ENCODE peak calls at places on chromosomes 13 and 19, in ten cellular contexts. One of them, this sample, is unnamed.

GRCh38 chr19:6868341-6868740 is 19.0 kb upstream of the ADGRE1 start:
- DNase-seq in IMR-90: no peak
- DNase-seq in tibial nerve: peak
- DNase-seq in HCT116: no peak
- DNase-seq in A549: no peak
- DNase-seq in uterus: no peak
- DNase-seq in vagina: no peak
- DNase-seq in lower leg skin: peak
- DNase-seq in upper lobe of left lung: no peak
- DNase-seq in GM12891: no peak
- DNase-seq in this sample: no peak

GRCh38 chr19:41977916-41978315 is 16.1 kb downstream of the ATP1A3 start:
- DNase-seq in vagina: no peak
- DNase-seq in IMR-90: no peak
- DNase-seq in HCT116: no peak
- DNase-seq in lower leg skin: no peak
- DNase-seq in upper lobe of left lung: peak
- DNase-seq in A549: no peak
- DNase-seq in tibial nerve: no peak
- DNase-seq in uterus: no peak
- DNase-seq in GM12891: no peak
- DNase-seq in this sample: no peak

GRCh38 chr13:98111168-98112098 is 31.5 kb upstream of the FARP1 start:
- DNase-seq in upper lobe of left lung: no peak
- DNase-seq in vagina: no peak
- DNase-seq in uterus: no peak
- DNase-seq in HCT116: no peak
- DNase-seq in tibial nerve: no peak
- DNase-seq in IMR-90: no peak
- DNase-seq in GM12891: no peak
- DNase-seq in lower leg skin: peak
- DNase-seq in A549: no peak
- DNase-seq in this sample: no peak

GRCh38 chr19:57103573-57104277 is 16.1 kb upstream of the USP29 start:
- DNase-seq in tibial nerve: peak
- DNase-seq in GM12891: peak
- DNase-seq in vagina: no peak
- DNase-seq in IMR-90: peak
- DNase-seq in A549: peak
- DNase-seq in uterus: peak
- DNase-seq in lower leg skin: peak
- DNase-seq in upper lobe of left lung: no peak
- DNase-seq in HCT116: peak
- DNase-seq in this sample: peak

GRCh38 chr13:44174769-44175425 is 198.7 kb upstream of the SERP2 start:
- DNase-seq in vagina: no peak
- DNase-seq in A549: no peak
- DNase-seq in lower leg skin: no peak
- DNase-seq in uterus: no peak
- DNase-seq in HCT116: no peak
- DNase-seq in IMR-90: peak
- DNase-seq in GM12891: no peak
- DNase-seq in tibial nerve: peak
- DNase-seq in upper lobe of left lung: no peak
- DNase-seq in this sample: peak

GRCh38 chr19:11152318-11153062 is 3.1 kb downstream of the SPC24 start:
- DNase-seq in A549: no peak
- DNase-seq in IMR-90: peak
- DNase-seq in vagina: no peak
- DNase-seq in uterus: peak
- DNase-seq in tibial nerve: peak
- DNase-seq in upper lobe of left lung: no peak
- DNase-seq in HCT116: no peak
- DNase-seq in GM12891: no peak
- DNase-seq in lower leg skin: peak
- DNase-seq in this sample: no peak

GRCh38 chr13:42539670-42540069 is 34.3 kb upstream of the TNFSF11 start:
- DNase-seq in uterus: no peak
- DNase-seq in vagina: no peak
- DNase-seq in upper lobe of left lung: no peak
- DNase-seq in HCT116: no peak
- DNase-seq in lower leg skin: no peak
- DNase-seq in tibial nerve: no peak
- DNase-seq in GM12891: no peak
- DNase-seq in A549: no peak
- DNase-seq in IMR-90: no peak
- DNase-seq in this sample: no peak

GRCh38 chr19:16088985-16089846 is 12.9 kb downstream of the TPM4 start:
- DNase-seq in upper lobe of left lung: no peak
- DNase-seq in lower leg skin: no peak
- DNase-seq in A549: no peak
- DNase-seq in GM12891: no peak
- DNase-seq in tibial nerve: no peak
- DNase-seq in HCT116: no peak
- DNase-seq in uterus: no peak
- DNase-seq in IMR-90: no peak
- DNase-seq in vagina: no peak
- DNase-seq in this sample: no peak

GRCh38 chr13:75533866-75534265 is 3.8 kb downstream of the COMMD6 start:
- DNase-seq in lower leg skin: no peak
- DNase-seq in IMR-90: no peak
- DNase-seq in uterus: no peak
- DNase-seq in tibial nerve: no peak
- DNase-seq in vagina: no peak
- DNase-seq in GM12891: no peak
- DNase-seq in HCT116: no peak
- DNase-seq in A549: no peak
- DNase-seq in upper lobe of left lung: no peak
- DNase-seq in this sample: no peak

GRCh38 chr13:50685491-50685890 is 158.0 kb downstream of the DLEU7 start:
- DNase-seq in A549: no peak
- DNase-seq in lower leg skin: peak
- DNase-seq in vagina: peak
- DNase-seq in HCT116: no peak
- DNase-seq in IMR-90: no peak
- DNase-seq in uterus: peak
- DNase-seq in tibial nerve: peak
- DNase-seq in GM12891: no peak
- DNase-seq in upper lobe of left lung: no peak
- DNase-seq in this sample: peak

GRCh38 chr19:16851031-16851712 is 22.0 kb downstream of the SIN3B start:
- DNase-seq in HCT116: no peak
- DNase-seq in uterus: no peak
- DNase-seq in tibial nerve: no peak
- DNase-seq in IMR-90: peak
- DNase-seq in lower leg skin: no peak
- DNase-seq in A549: no peak
- DNase-seq in GM12891: no peak
- DNase-seq in upper lobe of left lung: peak
- DNase-seq in vagina: no peak
- DNase-seq in this sample: no peak

GRCh38 chr13:48333976-48334375 is 30.4 kb downstream of the RB1 start:
- DNase-seq in uterus: no peak
- DNase-seq in upper lobe of left lung: no peak
- DNase-seq in vagina: no peak
- DNase-seq in lower leg skin: no peak
- DNase-seq in A549: no peak
- DNase-seq in GM12891: no peak
- DNase-seq in HCT116: no peak
- DNase-seq in tibial nerve: no peak
- DNase-seq in IMR-90: peak
- DNase-seq in this sample: no peak

GRCh38 chr19:56105090-56105701 is 15.9 kb downstream of the ZNF787 start:
- DNase-seq in lower leg skin: peak
- DNase-seq in vagina: no peak
- DNase-seq in A549: peak
- DNase-seq in HCT116: peak
- DNase-seq in upper lobe of left lung: peak
- DNase-seq in uterus: peak
- DNase-seq in tibial nerve: peak
- DNase-seq in IMR-90: peak
- DNase-seq in GM12891: peak
- DNase-seq in this sample: peak

GRCh38 chr19:56097306-56097705 is 23.8 kb downstream of the ZNF787 start:
- DNase-seq in A549: no peak
- DNase-seq in uterus: no peak
- DNase-seq in HCT116: no peak
- DNase-seq in lower leg skin: no peak
- DNase-seq in vagina: no peak
- DNase-seq in IMR-90: no peak
- DNase-seq in GM12891: no peak
- DNase-seq in tibial nerve: no peak
- DNase-seq in upper lobe of left lung: peak
- DNase-seq in this sample: no peak

GRCh38 chr13:103386341-103386740 is 320.1 kb upstream of the SLC10A2 start:
- DNase-seq in IMR-90: no peak
- DNase-seq in GM12891: no peak
- DNase-seq in A549: no peak
- DNase-seq in upper lobe of left lung: no peak
- DNase-seq in HCT116: no peak
- DNase-seq in lower leg skin: no peak
- DNase-seq in tibial nerve: no peak
- DNase-seq in vagina: no peak
- DNase-seq in uterus: no peak
- DNase-seq in this sample: no peak

GRCh38 chr19:42068361-42068755 is 1.6 kb downstream of the GRIK5 start:
- DNase-seq in uterus: no peak
- DNase-seq in vagina: no peak
- DNase-seq in lower leg skin: no peak
- DNase-seq in IMR-90: no peak
- DNase-seq in A549: no peak
- DNase-seq in upper lobe of left lung: no peak
- DNase-seq in tibial nerve: no peak
- DNase-seq in GM12891: no peak
- DNase-seq in HCT116: no peak
- DNase-seq in this sample: no peak

GRCh38 chr13:113122571-113123225 is at the start of gene F10:
- DNase-seq in upper lobe of left lung: peak
- DNase-seq in A549: no peak
- DNase-seq in IMR-90: peak
- DNase-seq in GM12891: no peak
- DNase-seq in lower leg skin: peak
- DNase-seq in HCT116: peak
- DNase-seq in tibial nerve: peak
- DNase-seq in uterus: peak
- DNase-seq in vagina: no peak
- DNase-seq in this sample: no peak

GRCh38 chr19:39372047-39372802 is 18.7 kb downstream of the PAF1 start:
- DNase-seq in upper lobe of left lung: no peak
- DNase-seq in vagina: no peak
- DNase-seq in HCT116: no peak
- DNase-seq in lower leg skin: peak
- DNase-seq in GM12891: no peak
- DNase-seq in uterus: peak
- DNase-seq in tibial nerve: peak
- DNase-seq in A549: no peak
- DNase-seq in IMR-90: peak
- DNase-seq in this sample: no peak
- TF ChIP-seq POLR2A in upper lobe of left lung: no peak
- TF ChIP-seq POLR2A in vagina: no peak
- TF ChIP-seq POLR2A in HCT116: no peak
- TF ChIP-seq POLR2A in lower leg skin: no peak
- TF ChIP-seq POLR2A in GM12891: no peak
- TF ChIP-seq POLR2A in uterus: no peak
- TF ChIP-seq POLR2A in tibial nerve: no peak
- TF ChIP-seq POLR2A in A549: no peak
- TF ChIP-seq POLR2A in IMR-90: no peak
- TF ChIP-seq POLR2A in this sample: no peak

GRCh38 chr13:51995677-51996551 is 15.3 kb downstream of the ATP7B start:
- DNase-seq in vagina: no peak
- DNase-seq in tibial nerve: no peak
- DNase-seq in GM12891: no peak
- DNase-seq in IMR-90: no peak
- DNase-seq in A549: no peak
- DNase-seq in HCT116: no peak
- DNase-seq in lower leg skin: no peak
- DNase-seq in upper lobe of left lung: no peak
- DNase-seq in uterus: no peak
- DNase-seq in this sample: peak
- TF ChIP-seq POLR2A in vagina: no peak
- TF ChIP-seq POLR2A in tibial nerve: no peak
- TF ChIP-seq POLR2A in GM12891: no peak
- TF ChIP-seq POLR2A in IMR-90: no peak
- TF ChIP-seq POLR2A in A549: no peak
- TF ChIP-seq POLR2A in HCT116: no peak
- TF ChIP-seq POLR2A in lower leg skin: no peak
- TF ChIP-seq POLR2A in upper lobe of left lung: no peak
- TF ChIP-seq POLR2A in uterus: no peak
- TF ChIP-seq POLR2A in this sample: peak

GRCh38 chr19:2609389-2610116 is 92.9 kb downstream of the GNG7 start:
- DNase-seq in IMR-90: no peak
- DNase-seq in tibial nerve: no peak
- DNase-seq in vagina: no peak
- DNase-seq in HCT116: no peak
- DNase-seq in upper lobe of left lung: no peak
- DNase-seq in lower leg skin: peak
- DNase-seq in GM12891: no peak
- DNase-seq in uterus: no peak
- DNase-seq in A549: no peak
- DNase-seq in this sample: no peak
- TF ChIP-seq POLR2A in IMR-90: no peak
- TF ChIP-seq POLR2A in tibial nerve: no peak
- TF ChIP-seq POLR2A in vagina: no peak
- TF ChIP-seq POLR2A in HCT116: no peak
- TF ChIP-seq POLR2A in upper lobe of left lung: no peak
- TF ChIP-seq POLR2A in lower leg skin: no peak
- TF ChIP-seq POLR2A in GM12891: peak
- TF ChIP-seq POLR2A in uterus: no peak
- TF ChIP-seq POLR2A in A549: no peak
- TF ChIP-seq POLR2A in this sample: no peak

DNA sequence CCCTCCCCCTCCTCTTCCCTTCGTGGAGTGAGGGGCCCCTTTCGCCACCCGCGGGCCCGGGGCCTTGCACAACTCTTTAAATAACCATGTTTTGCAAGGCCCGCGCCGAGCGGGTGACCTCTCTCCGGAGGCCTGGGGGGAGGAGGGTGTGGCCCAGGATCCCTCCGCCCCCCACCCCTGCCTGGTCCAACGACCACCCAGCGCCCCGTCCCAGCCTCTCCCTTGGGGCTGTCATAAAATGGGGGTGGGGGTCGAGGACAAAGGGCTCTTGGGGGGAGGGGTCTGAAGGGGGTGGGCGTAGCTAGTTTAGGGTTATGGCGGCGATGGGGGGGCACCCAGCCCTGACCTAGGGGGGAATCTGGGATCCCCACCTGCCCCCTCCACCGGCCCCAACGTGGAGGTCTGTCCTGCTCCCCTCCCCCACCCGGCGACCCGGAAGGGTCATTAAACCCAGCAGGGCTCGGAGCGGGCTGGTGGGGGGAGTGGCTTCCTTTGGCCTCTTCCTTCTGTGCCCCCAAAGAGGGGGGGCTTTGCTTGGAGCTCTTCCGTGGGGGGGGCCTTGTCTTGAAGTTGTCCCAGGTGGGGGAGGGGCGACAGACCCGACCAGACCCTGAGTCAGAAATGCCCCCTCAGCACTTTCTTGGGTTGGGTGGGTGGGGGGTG is 1.3 kb downstream of the ARID3A start:
- DNase-seq in vagina: no peak
- DNase-seq in A549: no peak
- DNase-seq in IMR-90: no peak
- DNase-seq in uterus: peak
- DNase-seq in tibial nerve: peak
- DNase-seq in upper lobe of left lung: peak
- DNase-seq in HCT116: no peak
- DNase-seq in lower leg skin: peak
- DNase-seq in GM12891: no peak
- DNase-seq in this sample: peak
- TF ChIP-seq POLR2A in vagina: no peak
- TF ChIP-seq POLR2A in A549: no peak
- TF ChIP-seq POLR2A in IMR-90: peak
- TF ChIP-seq POLR2A in uterus: no peak
- TF ChIP-seq POLR2A in tibial nerve: no peak
- TF ChIP-seq POLR2A in upper lobe of left lung: no peak
- TF ChIP-seq POLR2A in HCT116: no peak
- TF ChIP-seq POLR2A in lower leg skin: no peak
- TF ChIP-seq POLR2A in GM12891: no peak
- TF ChIP-seq POLR2A in this sample: no peak

This sample was measured in erythroblast.